ENCODE peak calls at places on chromosomes 4 and X, in six cellular contexts. B is astrocyte of the cerebellum, S is brain microvascular endothelial cell, W is HepG2, D is adipocyte, X is SJSA1. U is an unnamed sample.

GRCh38 chr4:1907848-1908525 is 36.8 kb downstream of the NSD2 start:
- DNase-seq in B (no peak), S (no peak), W (no peak), D (no peak), X (no peak), U (no peak)

GRCh38 chr4:10587697-10588096 is 96.9 kb downstream of the CLNK start:
- DNase-seq in B (no peak), S (no peak), W (no peak), D (no peak), X (no peak), U (no peak)

GRCh38 chrX:101191217-101191750 is 28.3 kb upstream of the DRP2 start:
- DNase-seq in B (no peak), S (no peak), W (no peak), D (no peak), X (no peak), U (no peak)

GRCh38 chrX:39950035-39950688 is 147.6 kb downstream of the BCOR start:
- DNase-seq in B (no peak), S (peak; percentile 20), W (no peak), D (no peak), X (peak; percentile 44), U (no peak)

GRCh38 chr4:53656421-53656981 is 65.2 kb upstream of the LNX1 start:
- DNase-seq in B (no peak), S (no peak), W (no peak), D (peak; percentile 88), X (no peak), U (peak; percentile 21)

GRCh38 chrX:1202251-1202650 is 10.2 kb downstream of the CRLF2 start:
- DNase-seq in B (no peak), S (no peak), W (no peak), D (no peak), X (peak; percentile 34), U (no peak)

GRCh38 chr4:39812500-39812899 is 114.6 kb downstream of the UBE2K start:
- DNase-seq in B (no peak), S (no peak), W (no peak), D (no peak), X (no peak), U (no peak)

GRCh38 chr4:38730830-38731646 is 51.8 kb downstream of the TLR10 start:
- DNase-seq in B (peak; percentile 96), S (peak; percentile 92), W (peak; percentile 66), D (peak; percentile 93), X (peak; percentile 86), U (peak; percentile 89)

GRCh38 chr4:52015366-52015765 is 4.8 kb downstream of the LRRC66 start:
- DNase-seq in B (no peak), S (no peak), W (peak; percentile 58), D (peak; percentile 12), X (no peak), U (no peak)

U was measured in skeletal muscle cell.